ENCODE peak calls at places on chromosome 15, in seven cellular contexts. U is NCI-H345; M is HEK293T; X is heart right ventricle; N is GM03348; W is activated T-cell treated with anti-CD3 and anti-CD28 coated beads, Interleukin-2, amount 50 U/mL, for 48 hours; R is neuronal stem cell. L is an unnamed sample.

GRCh38 chr15:80660114-80660513 is 35.0 kb upstream of the ABHD17C start:
- DNase-seq in W (no peak), U (no peak), M (peak), R (peak), N (peak), X (no peak), L (peak)

GRCh38 chr15:58698887-58699641 is 50.4 kb downstream of the ADAM10 start:
- DNase-seq in N (no peak), W (no peak), U (no peak), M (no peak), X (no peak), R (no peak), L (no peak)

GRCh38 chr15:98853161-98853560 is 154.4 kb downstream of the PGPEP1L start:
- DNase-seq in U (peak), M (peak), W (peak), N (peak), R (peak), X (peak), L (peak)

GRCh38 chr15:101136381-101137268 is 115.2 kb downstream of the CHSY1 start:
- DNase-seq in R (no peak), X (no peak), U (no peak), M (no peak), N (no peak), W (no peak), L (no peak)

GRCh38 chr15:62464705-62465104 is 299.6 kb upstream of the C2CD4B start:
- DNase-seq in X (no peak), N (peak), M (no peak), W (no peak), U (no peak), R (no peak), L (no peak)

GRCh38 chr15:64092864-64093626 is 593 bp downstream of the CIAO2A start:
- DNase-seq in M (peak), W (peak), U (no peak), R (peak), N (peak), X (peak), L (no peak)

GRCh38 chr15:31465083-31465955 is 138.7 kb downstream of the KLF13 start:
- DNase-seq in X (peak), W (peak), R (no peak), M (no peak), U (no peak), N (no peak), L (no peak)

GRCh38 chr15:57696146-57696545 is 10.4 kb upstream of the POLR2M start:
- DNase-seq in X (no peak), N (no peak), U (peak), M (no peak), R (no peak), W (no peak), L (peak)

GRCh38 chr15:70585707-70586034 is 177.7 kb downstream of the UACA start:
- DNase-seq in R (no peak), X (no peak), W (peak), U (no peak), M (no peak), N (no peak), L (no peak)

GRCh38 chr15:38562278-38562677 is 2.3 kb downstream of the RASGRP1 start:
- DNase-seq in R (no peak), N (no peak), U (no peak), W (peak), M (no peak), X (no peak), L (no peak)

GRCh38 chr15:76299786-76300185 is 11.5 kb downstream of the ETFA start:
- DNase-seq in X (no peak), W (no peak), R (no peak), N (no peak), M (no peak), U (no peak), L (no peak)

GRCh38 chr15:36029606-36030005 is 483.6 kb upstream of the DPH6 start:
- DNase-seq in M (no peak), N (no peak), X (no peak), U (no peak), R (no peak), W (no peak), L (no peak)

GRCh38 chr15:35603298-35603697 is 57.3 kb upstream of the DPH6 start:
- DNase-seq in U (no peak), X (no peak), W (no peak), N (peak), M (no peak), R (no peak), L (no peak)

GRCh38 chr15:82139823-82140268 is 94.0 kb upstream of the MEX3B start:
- DNase-seq in M (peak), X (no peak), W (no peak), N (peak), R (peak), U (peak), L (no peak)

GRCh38 chr15:45428491-45428890 is 50.1 kb upstream of the GATM start:
- DNase-seq in U (no peak), N (no peak), M (no peak), R (no peak), X (no peak), W (no peak), L (no peak)

GRCh38 chr15:62426387-62426956 is 261.4 kb upstream of the C2CD4B start:
- DNase-seq in M (no peak), N (peak), R (no peak), U (no peak), W (no peak), X (no peak), L (no peak)

GRCh38 chr15:23570466-23570865 is 5.0 kb downstream of the MKRN3 start:
- DNase-seq in M (no peak), X (no peak), W (no peak), N (no peak), U (no peak), R (peak), L (no peak)

GRCh38 chr15:93428807-93429351 is 339.9 kb upstream of the RGMA start:
- DNase-seq in U (no peak), W (no peak), M (no peak), X (no peak), R (no peak), N (no peak), L (no peak)